ENCODE peak calls at places on chromosomes 6 and 20, in five cellular contexts. X is CD8-positive, alpha-beta memory T cell; C is CD8-positive, alpha-beta T cell; W is CD4-positive, CD25-positive, alpha-beta regulatory T cell; L is PC-3. N is an unnamed sample.

GRCh38 chr20:41317536-41318270 is at the start of gene ZHX3:
- DNase-seq in C (peak; percentile 97), L (peak; percentile 98), X (peak; percentile 96), W (peak; percentile 95), N (peak; percentile 54)

GRCh38 chr20:39660251-39660650 is 698.1 kb downstream of the DHX35 start:
- DNase-seq in X (no peak), C (no peak), L (no peak), W (no peak), N (no peak)

GRCh38 chr6:75588947-75589346 is 12.7 kb upstream of the SENP6 start:
- DNase-seq in C (no peak), L (no peak), W (no peak), X (no peak), N (no peak)

GRCh38 chr6:90928051-90928450 is 341.2 kb upstream of the MAP3K7 start:
- DNase-seq in W (no peak), X (no peak), C (no peak), L (no peak), N (no peak)

GRCh38 chr6:42017021-42017643 is 33.2 kb upstream of the TAF8 start:
- DNase-seq in L (peak; percentile 69), W (no peak), X (no peak), C (no peak), N (no peak)

GRCh38 chr20:20664795-20665194 is 47.6 kb downstream of the RALGAPA2 start:
- DNase-seq in C (no peak), X (no peak), W (peak; percentile 2), L (peak; percentile 56), N (no peak)

GRCh38 chr6:82397962-82398692 is 34.5 kb downstream of the TPBG start:
- DNase-seq in C (no peak), X (no peak), W (no peak), L (peak; percentile 84), N (no peak)

GRCh38 chr6:117542493-117542892 is 59.8 kb downstream of the GOPC start:
- DNase-seq in C (no peak), L (no peak), X (no peak), W (no peak), N (no peak)

GRCh38 chr6:157563611-157564284 is 182.8 kb downstream of the ZDHHC14 start:
- DNase-seq in C (no peak), L (no peak), X (no peak), W (no peak), N (no peak)

GRCh38 chr6:157325069-157325805 is 1.9 kb upstream of the TMEM242 start:
- DNase-seq in X (no peak), C (no peak), L (no peak), W (no peak), N (no peak)

GRCh38 chr20:37503256-37503927 is 17.7 kb upstream of the NNAT start:
- DNase-seq in X (no peak), L (no peak), W (no peak), C (no peak), N (no peak)

GRCh38 chr6:53961679-53962370 is 149.4 kb upstream of the MLIP start:
- DNase-seq in X (no peak), C (no peak), L (peak; percentile 13), W (no peak), N (no peak)

GRCh38 chr6:67916389-67916788 is 718.7 kb upstream of the ADGRB3 start:
- DNase-seq in L (no peak), X (no peak), W (no peak), C (no peak), N (no peak)

GRCh38 chr6:22668307-22668706 is 98.9 kb downstream of the HDGFL1 start:
- DNase-seq in C (no peak), L (no peak), X (no peak), W (no peak), N (no peak)

GRCh38 chr20:34472246-34472925 is 43.8 kb upstream of the DYNLRB1 start:
- DNase-seq in L (peak; percentile 23), C (no peak), W (no peak), X (no peak), N (no peak)

GRCh38 chr6:48766349-48766748 is 655.4 kb upstream of the PTCHD4 start:
- DNase-seq in L (peak; percentile 93), C (no peak), W (no peak), X (no peak), N (no peak)

GRCh38 chr6:15907914-15908518 is 220.9 kb upstream of the MYLIP start:
- DNase-seq in W (no peak), X (no peak), C (no peak), L (peak; percentile 92), N (no peak)

GRCh38 chr6:161954077-161954476 is 680.2 kb upstream of the AGPAT4 start:
- DNase-seq in L (no peak), X (no peak), C (no peak), W (no peak), N (no peak)

GRCh38 chr20:35866446-35867202 is 87.7 kb downstream of the SCAND1 start:
- DNase-seq in L (no peak), C (no peak), W (no peak), X (no peak), N (no peak)

GRCh38 chr20:33522256-33522820 is 32.4 kb downstream of the CBFA2T2 start:
- DNase-seq in C (no peak), X (no peak), W (no peak), L (no peak), N (no peak)

GRCh38 chr6:32168807-32169206 is 4.4 kb downstream of the EGFL8 start:
- DNase-seq in X (no peak), W (no peak), C (no peak), L (no peak), N (no peak)

GRCh38 chr6:13924146-13924948 is 405 bp upstream of the RNF182 start:
- DNase-seq in C (no peak), W (peak; percentile 18), X (peak; percentile 20), L (peak; percentile 45), N (no peak)

GRCh38 chr6:19731286-19731685 is 105.9 kb upstream of the ID4 start:
- DNase-seq in C (no peak), W (no peak), L (peak; percentile 87), X (no peak), N (no peak)

GRCh38 chr6:32085759-32086458 is 23.2 kb downstream of the TNXB start:
- DNase-seq in L (no peak), X (no peak), W (no peak), C (no peak), N (no peak)

GRCh38 chr6:20700375-20700774 is 166.1 kb downstream of the CDKAL1 start:
- DNase-seq in W (no peak), X (no peak), L (no peak), C (no peak), N (no peak)

GRCh38 chr20:51311636-51312479 is 230.7 kb downstream of the NFATC2 start:
- DNase-seq in W (no peak), X (no peak), C (no peak), L (peak; percentile 82), N (no peak)

GRCh38 chr6:11552390-11552789 is 14.8 kb downstream of the TMEM170B start:
- DNase-seq in W (no peak), X (no peak), L (no peak), C (no peak), N (no peak)

GRCh38 chr6:157571995-157572394 is 191.0 kb downstream of the ZDHHC14 start:
- DNase-seq in C (no peak), X (no peak), W (no peak), L (no peak), N (no peak)

GRCh38 chr20:34622821-34623451 is 54.0 kb downstream of the PIGU start:
- DNase-seq in C (no peak), X (no peak), W (no peak), L (no peak), N (no peak)

GRCh38 chr6:138498575-138499302 is 555 bp downstream of the NHSL1 start:
- DNase-seq in X (no peak), C (no peak), W (no peak), L (no peak), N (no peak)
- H3K4me3 ChIP-seq in X (no peak overlapping the region), C (no peak overlapping the region), W (no peak overlapping the region), L (no peak overlapping the region), N (no peak overlapping the region)

GRCh38 chr6:71393471-71393870 is 104.9 kb downstream of the OGFRL1 start:
- DNase-seq in X (no peak), L (peak; percentile 61), C (no peak), W (no peak), N (no peak)

GRCh38 chr6:71391126-71391525 is 102.5 kb downstream of the OGFRL1 start:
- DNase-seq in C (no peak), L (no peak), W (no peak), X (no peak), N (no peak)

GRCh38 chr6:71388846-71389543 is 100.4 kb downstream of the OGFRL1 start:
- DNase-seq in W (no peak), C (no peak), X (no peak), L (no peak), N (no peak)

GRCh38 chr6:71394001-71394432 is 105.4 kb downstream of the OGFRL1 start:
- DNase-seq in L (peak; percentile 50), C (no peak), X (no peak), W (no peak), N (no peak)

DNA sequence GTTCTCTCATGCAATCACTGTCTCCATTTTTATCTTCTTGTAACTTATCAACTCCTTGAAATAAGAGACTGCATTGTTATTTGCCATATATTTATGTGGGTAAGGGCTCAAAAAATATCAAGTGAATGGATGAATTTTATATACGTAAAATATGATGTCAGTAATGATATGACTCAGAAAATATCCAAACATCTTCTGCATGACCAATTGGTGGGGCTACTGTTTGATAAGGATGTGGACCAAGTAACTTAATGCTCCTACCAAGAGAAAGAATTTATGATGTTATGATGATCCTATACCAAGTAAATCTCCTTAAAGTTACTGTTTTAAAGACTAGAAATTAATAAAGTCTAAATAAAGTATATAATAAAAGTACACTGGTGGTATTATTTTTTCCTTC is 103.7 kb downstream of the OGFRL1 start:
- DNase-seq in C (no peak), X (no peak), W (no peak), L (no peak), N (no peak)
- H3K4me1 ChIP-seq in C (no peaks in the 10 kb centered on the region), X (no peaks in the 10 kb centered on the region), W (no peaks in the 10 kb centered on the region), L (peaks cover 37% of the 10 kb centered on the region), N (peaks cover 15% of the 10 kb centered on the region)

GRCh38 chr20:57264151-57264792 is 2.2 kb downstream of the BMP7 start:
- DNase-seq in L (no peak), C (no peak), X (no peak), W (no peak), N (no peak)
- H3K4me3 ChIP-seq in L (peak overlapping the region; percentile 23), C (no peak overlapping the region), X (no peak overlapping the region), W (no peak overlapping the region), N (peak overlapping the region; percentile 73)

GRCh38 chr6:163710552-163710951 is 296.0 kb downstream of the QKI start:
- DNase-seq in C (no peak), X (no peak), L (no peak), W (no peak), N (no peak)

GRCh38 chr6:163712569-163712966 is 298.1 kb downstream of the QKI start:
- DNase-seq in X (no peak), L (no peak), W (no peak), C (no peak), N (no peak)

GRCh38 chr6:163711071-163711470 is 296.6 kb downstream of the QKI start:
- DNase-seq in W (no peak), C (no peak), L (no peak), X (no peak), N (no peak)

GRCh38 chr6:163712981-163713380 is 298.5 kb downstream of the QKI start:
- DNase-seq in X (no peak), L (no peak), C (no peak), W (no peak), N (no peak)

GRCh38 chr6:163711615-163712568 is 297.4 kb downstream of the QKI start:
- DNase-seq in L (no peak), C (no peak), X (no peak), W (no peak), N (no peak)
- H3K4me1 ChIP-seq in L (no peaks in the 10 kb centered on the region), C (peaks cover 4% of the 10 kb centered on the region), X (no peaks in the 10 kb centered on the region), W (no peaks in the 10 kb centered on the region), N (peaks cover 53% of the 10 kb centered on the region)

GRCh38 chr6:6243846-6244245 is 76.6 kb downstream of the F13A1 start:
- DNase-seq in L (no peak), W (no peak), X (no peak), C (no peak), N (no peak)
- H3K4me3 ChIP-seq in L (no peak overlapping the region), W (no peak overlapping the region), X (no peak overlapping the region), C (no peak overlapping the region), N (no peak overlapping the region)